ENCODE peak calls at places on chromosomes 12 and 14, in eight cellular contexts. J is adrenal gland, N is uterus, V is spleen, O is heart left ventricle, U is A549, Y is prostate gland, E is vagina. F is an unnamed sample.

GRCh38 chr12:100114574-100114973 is 28.1 kb downstream of the BLTP3B start:
- DNase-seq in U (no peak), N (no peak), Y (no peak), E (no peak), J (no peak), O (no peak), V (no peak), F (no peak)

GRCh38 chr12:98532687-98533304 is 17.4 kb downstream of the TMPO start:
- DNase-seq in O (no peak), E (no peak), U (peak), J (no peak), Y (no peak), V (no peak), N (no peak), F (no peak)

GRCh38 chr12:75058228-75058627 is 151.4 kb downstream of the KCNC2 start:
- DNase-seq in Y (no peak), J (no peak), N (no peak), E (no peak), U (no peak), V (no peak), O (no peak), F (no peak)

GRCh38 chr12:48972213-48973021 is 882 bp upstream of the WNT10B start:
- DNase-seq in O (no peak), U (no peak), N (no peak), Y (no peak), V (no peak), E (no peak), J (no peak), F (no peak)

GRCh38 chr12:18998343-18999270 is 130.9 kb upstream of the PLEKHA5 start:
- DNase-seq in E (no peak), J (no peak), O (no peak), Y (no peak), U (no peak), V (no peak), N (no peak), F (no peak)

GRCh38 chr12:46400406-46400805 is 27.8 kb upstream of the SLC38A2 start:
- DNase-seq in V (no peak), O (no peak), U (no peak), E (no peak), N (no peak), Y (no peak), J (no peak), F (no peak)

GRCh38 chr12:75666126-75666979 is 154.9 kb upstream of the KRR1 start:
- DNase-seq in V (no peak), E (no peak), O (no peak), J (no peak), Y (no peak), U (no peak), N (no peak), F (no peak)

GRCh38 chr12:116361404-116362223 is 84.1 kb upstream of the MED13L start:
- DNase-seq in O (no peak), V (peak), E (no peak), Y (no peak), N (no peak), U (no peak), J (no peak), F (no peak)

GRCh38 chr14:74949859-74950572 is 5.4 kb downstream of the PGF start:
- DNase-seq in E (no peak), J (no peak), V (no peak), O (no peak), U (no peak), Y (no peak), N (no peak), F (peak)

GRCh38 chr12:60072911-60073310 is 477.1 kb downstream of the SLC16A7 start:
- DNase-seq in E (no peak), V (no peak), U (no peak), J (no peak), O (no peak), Y (no peak), N (no peak), F (no peak)

GRCh38 chr14:50319293-50319692 is 7.2 kb downstream of the DMAC2L start:
- DNase-seq in E (no peak), V (no peak), J (no peak), N (no peak), O (no peak), Y (no peak), U (no peak), F (no peak)

GRCh38 chr14:50318031-50318626 is 6.0 kb downstream of the DMAC2L start:
- DNase-seq in N (no peak), V (no peak), U (peak), O (no peak), Y (no peak), E (no peak), J (no peak), F (no peak)

GRCh38 chr14:50319721-50320120 is 7.6 kb downstream of the DMAC2L start:
- DNase-seq in Y (no peak), E (no peak), O (no peak), U (no peak), V (no peak), N (no peak), J (no peak), F (no peak)

GRCh38 chr14:50320279-50320678 is 8.2 kb downstream of the DMAC2L start:
- DNase-seq in Y (no peak), U (no peak), N (no peak), J (no peak), E (no peak), V (no peak), O (no peak), F (no peak)

DNA sequence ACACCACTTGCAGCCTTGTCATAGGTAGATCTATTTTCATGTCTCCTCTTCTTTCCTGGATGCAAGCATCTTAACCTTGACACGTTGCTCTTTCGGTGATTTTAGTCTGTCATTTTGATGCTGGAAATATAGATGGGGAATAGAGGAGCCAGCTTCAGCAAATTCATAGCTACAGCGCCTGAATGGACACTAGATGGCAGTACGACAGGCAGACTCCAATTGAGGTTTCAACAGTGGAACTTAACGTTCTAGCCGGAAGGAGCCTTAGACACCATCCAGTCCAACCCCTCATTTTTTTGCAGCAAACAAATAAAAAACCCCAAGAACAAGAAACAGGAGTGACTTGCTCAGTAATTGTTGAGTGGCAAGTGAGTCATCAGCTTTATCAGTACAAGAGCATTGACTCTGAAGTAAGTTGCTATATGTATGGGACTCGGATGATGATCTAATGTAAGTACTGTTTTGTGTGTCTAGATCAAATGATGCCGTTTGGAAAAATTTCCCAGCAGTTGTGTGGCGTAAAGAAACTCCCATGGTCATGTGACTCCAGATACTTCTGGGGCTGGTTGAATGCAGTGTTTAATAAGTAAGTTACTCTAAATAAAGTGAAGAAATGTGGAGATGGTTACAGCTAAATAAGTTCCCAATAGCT is 9.0 kb downstream of the DMAC2L start:
- DNase-seq in U (peak), J (peak), E (no peak), Y (peak), N (peak), O (peak), V (no peak), F (peak)
- H3K4me3 ChIP-seq in U (peak), J (no peak), E (peak), Y (no peak), N (peak), O (peak), V (no peak), F (peak)

DNA sequence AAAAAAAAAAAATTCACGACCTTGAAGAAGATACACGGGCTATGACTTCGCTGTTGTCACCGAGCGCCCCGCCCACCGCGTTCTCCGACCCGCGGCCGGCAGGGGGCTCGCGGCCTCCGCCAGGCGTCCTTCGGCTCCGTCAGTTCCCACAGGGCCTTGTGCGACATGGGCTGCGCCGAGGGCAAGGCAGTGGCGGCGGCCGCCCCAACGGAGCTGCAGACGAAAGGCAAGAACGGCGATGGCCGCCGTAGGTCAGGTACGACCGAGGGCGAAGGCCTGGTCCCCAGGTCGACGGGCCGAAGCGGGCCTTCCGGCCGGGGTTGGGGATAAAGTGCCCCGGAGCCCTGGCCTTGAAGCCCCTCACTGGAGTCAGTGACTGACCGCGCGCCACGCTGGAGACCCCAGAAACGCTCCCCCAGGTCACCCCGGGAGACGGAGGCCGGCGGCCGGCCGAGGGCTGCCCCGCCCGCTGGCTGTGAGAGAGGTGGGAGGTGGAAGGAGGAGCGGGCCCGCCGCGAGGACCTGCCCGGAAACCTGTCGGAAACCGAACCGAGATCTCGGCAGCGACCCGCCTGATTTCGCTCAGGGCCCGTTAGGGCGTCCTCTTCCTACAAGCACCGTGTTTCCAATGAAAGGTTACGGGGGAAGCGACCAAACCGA is at the start of gene TXNRD1:
- DNase-seq in J (peak), V (peak), Y (peak), N (peak), O (peak), E (peak), U (peak), F (peak)
- TF ChIP-seq POLR2A in J (peak), V (no peak), Y (no peak), N (peak), O (no peak), E (peak), U (peak), F (no peak)

GRCh38 chr12:55818886-55819285 is 1.0 kb downstream of the ORMDL2 start:
- DNase-seq in N (no peak), Y (no peak), E (no peak), V (no peak), U (no peak), J (no peak), O (no peak), F (no peak)
- H3K4me3 ChIP-seq in N (peak), Y (peak), E (peak), V (peak), U (peak), J (no peak), O (peak), F (no peak)

DNA sequence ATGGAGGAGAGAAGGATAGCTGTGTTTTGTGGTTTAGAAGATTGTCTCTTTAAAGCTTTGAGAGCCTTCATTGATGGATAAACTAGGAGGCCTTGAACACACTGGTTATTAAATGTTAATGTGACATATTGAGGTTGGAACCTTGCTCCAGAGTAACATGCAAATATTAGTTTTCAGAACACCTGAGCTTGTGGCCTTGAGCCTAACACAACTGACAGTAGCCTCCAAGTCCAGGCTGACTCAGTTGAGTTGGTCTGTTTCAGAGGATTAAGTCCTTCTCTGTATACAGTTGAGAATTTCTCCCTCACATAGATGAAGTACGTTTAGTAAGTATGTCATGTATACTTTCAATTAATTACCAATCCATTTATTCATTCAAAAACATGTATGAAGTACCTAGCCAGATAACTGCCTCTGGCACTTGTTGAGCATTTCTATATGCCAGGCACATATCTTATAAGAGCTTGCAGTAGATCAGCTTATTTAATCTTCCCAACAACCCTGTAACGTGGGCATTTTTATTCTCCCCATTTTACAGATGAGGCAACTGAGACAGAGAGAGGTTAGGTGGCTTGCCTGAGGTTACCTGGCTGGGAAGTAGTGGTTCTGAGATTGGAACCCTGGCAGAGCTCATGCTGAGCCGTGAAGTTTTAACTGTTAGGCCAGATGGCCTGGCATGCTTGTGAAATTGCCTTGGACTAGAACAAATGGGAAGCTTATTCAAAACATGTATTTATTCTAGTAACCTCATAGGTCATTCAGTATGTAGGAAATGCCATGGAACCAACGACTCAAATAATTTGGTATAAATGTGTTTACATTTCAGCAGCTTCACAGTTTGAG is 63.6 kb downstream of the ELK3 start:
- DNase-seq in J (no peak), E (no peak), N (no peak), O (no peak), U (no peak), V (no peak), Y (no peak), F (no peak)
- TF ChIP-seq POLR2A in J (no peak), E (no peak), N (no peak), O (no peak), U (no peak), V (no peak), Y (no peak), F (no peak)

GRCh38 chr12:52050116-52050770 is 999 bp upstream of the NR4A1 start:
- DNase-seq in J (peak), E (no peak), U (no peak), Y (no peak), V (peak), O (no peak), N (no peak), F (peak)

GRCh38 chr12:52050771-52051541 is at the start of gene NR4A1:
- DNase-seq in Y (peak), J (peak), E (no peak), U (peak), O (peak), N (peak), V (peak), F (peak)

GRCh38 chr12:52046859-52047258 is 4.4 kb upstream of the NR4A1 start:
- DNase-seq in J (no peak), U (no peak), O (no peak), Y (no peak), E (no peak), N (no peak), V (peak), F (peak)

GRCh38 chr12:52049286-52049685 is 2.0 kb upstream of the NR4A1 start:
- DNase-seq in U (no peak), V (peak), J (no peak), E (no peak), O (no peak), N (no peak), Y (no peak), F (no peak)

GRCh38 chr12:52049688-52050087 is 1.6 kb upstream of the NR4A1 start:
- DNase-seq in U (no peak), E (no peak), J (peak), N (no peak), V (no peak), O (no peak), Y (no peak), F (no peak)
- H3K4me3 ChIP-seq in U (no peak), E (no peak), J (no peak), N (no peak), V (no peak), O (peak), Y (no peak), F (no peak)

DNA sequence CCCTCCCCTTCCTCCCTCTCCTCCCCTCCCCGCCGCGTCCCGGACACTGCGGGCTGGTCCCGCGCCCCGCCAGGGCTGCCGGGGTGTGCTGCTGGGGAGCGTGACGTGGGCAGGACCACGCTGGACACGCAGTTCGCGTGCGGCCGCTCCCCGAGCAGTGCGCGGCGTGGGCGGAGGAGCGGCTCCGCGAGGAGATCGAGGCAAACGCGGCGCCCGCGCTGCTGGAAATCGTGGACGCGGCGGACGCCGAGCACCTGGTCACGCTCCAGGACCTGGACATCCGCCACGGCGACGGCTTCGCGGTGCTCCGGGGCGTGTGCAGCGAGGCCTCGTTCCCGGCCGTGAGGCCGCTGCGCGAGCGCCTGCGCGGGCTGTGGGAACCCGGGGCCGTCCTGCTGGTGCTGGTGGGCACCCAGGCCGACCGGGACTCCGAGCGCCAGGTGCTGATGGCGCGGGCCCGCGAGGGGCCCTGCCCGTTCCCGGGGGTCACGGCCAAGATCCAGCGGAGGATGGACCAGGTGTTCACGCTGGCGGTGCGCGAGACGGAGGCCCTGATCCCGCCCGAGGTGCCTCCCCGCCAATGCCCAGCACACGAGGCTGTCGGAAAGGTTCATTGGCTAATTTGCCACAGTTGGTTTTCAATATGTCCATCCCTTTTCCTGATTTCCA is 84.3 kb downstream of the TNFAIP2 start:
- DNase-seq in E (no peak), V (no peak), N (peak), Y (no peak), U (no peak), J (no peak), O (no peak), F (peak)
- TF ChIP-seq POLR2A in E (peak), V (no peak), N (peak), Y (peak), U (no peak), J (no peak), O (no peak), F (no peak)

GRCh38 chr12:4154672-4155225 is 118.8 kb upstream of the CCND2 start:
- DNase-seq in E (no peak), Y (no peak), U (no peak), V (no peak), O (no peak), J (no peak), N (no peak), F (no peak)

GRCh38 chr12:4152145-4152795 is 121.3 kb upstream of the CCND2 start:
- DNase-seq in E (no peak), Y (no peak), U (no peak), N (no peak), J (no peak), V (no peak), O (no peak), F (no peak)

GRCh38 chr12:4156317-4156716 is 117.2 kb upstream of the CCND2 start:
- DNase-seq in J (no peak), Y (no peak), U (no peak), V (no peak), N (no peak), O (no peak), E (no peak), F (no peak)

GRCh38 chr12:4151362-4152121 is 122.0 kb upstream of the CCND2 start:
- DNase-seq in O (no peak), J (no peak), Y (no peak), N (no peak), V (no peak), U (no peak), E (no peak), F (no peak)

GRCh38 chr12:4153343-4153892 is 120.1 kb upstream of the CCND2 start:
- DNase-seq in Y (no peak), V (peak), N (no peak), U (no peak), J (no peak), O (peak), E (no peak), F (no peak)
- H3K4me3 ChIP-seq in Y (no peak), V (no peak), N (no peak), U (no peak), J (no peak), O (no peak), E (no peak), F (no peak)

GRCh38 chr14:39432619-39433451 is 602 bp upstream of the FBXO33 start:
- DNase-seq in J (peak), V (peak), E (no peak), N (peak), Y (peak), U (peak), O (peak), F (peak)
- TF ChIP-seq POLR2A in J (peak), V (peak), E (peak), N (peak), Y (peak), U (peak), O (no peak), F (peak)

DNA sequence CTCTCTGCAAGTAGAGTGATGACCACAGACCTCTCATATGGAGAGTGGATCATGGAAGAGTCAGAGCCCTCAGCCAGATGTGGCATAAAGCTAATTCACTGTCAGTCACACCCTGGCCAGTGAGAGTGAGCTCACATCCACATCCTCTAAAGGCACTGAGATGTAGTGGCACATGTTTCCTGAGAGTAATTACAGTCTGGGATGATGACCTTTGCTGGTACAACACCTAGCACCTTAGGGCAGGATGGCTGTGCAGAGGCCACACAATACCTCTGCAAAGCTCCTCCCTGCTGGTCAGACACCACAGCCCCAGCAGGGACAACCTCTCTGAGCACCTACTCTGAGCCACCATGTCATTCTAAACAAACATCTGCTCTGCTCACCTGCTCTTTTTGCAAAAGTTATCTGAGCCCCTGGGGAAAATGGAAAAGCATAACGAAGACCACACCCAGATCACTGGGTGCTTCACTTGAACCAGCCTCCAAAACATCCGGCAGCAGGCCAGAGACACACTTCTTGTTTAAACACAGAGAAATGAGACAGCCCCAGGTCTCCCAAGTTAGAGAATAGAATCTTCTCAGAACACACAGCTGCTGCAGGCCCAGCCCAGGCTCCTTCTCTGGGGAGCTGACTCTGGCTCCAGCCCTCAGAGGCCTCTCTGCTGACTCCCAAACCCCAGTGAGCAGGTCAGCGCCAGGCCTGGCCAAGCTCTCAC is 30.3 kb downstream of the PITPNM2 start:
- DNase-seq in O (no peak), Y (no peak), V (no peak), E (no peak), N (no peak), U (no peak), J (no peak), F (no peak)
- H3K4me3 ChIP-seq in O (no peak), Y (no peak), V (no peak), E (no peak), N (no peak), U (no peak), J (no peak), F (no peak)

F was measured in sigmoid colon.